ENCODE peak calls at places on chromosomes 2 and 18, in eight cellular contexts. R, M, J, Z, U, D, Q and I are unnamed samples.

GRCh38 chr18:3921826-3922225 is 471.9 kb downstream of the TGIF1 start:
- DNase-seq in U (no peak), M (no peak), Z (no peak), Q (no peak), R (no peak), D (no peak), J (no peak), I (no peak)

GRCh38 chr2:188725981-188726380 is 248.2 kb upstream of the COL3A1 start:
- DNase-seq in Q (peak; percentile 18), J (no peak), M (peak; percentile 41), R (no peak), D (no peak), Z (no peak), U (no peak), I (no peak)

GRCh38 chr2:232437130-232437620 is 18.8 kb upstream of the ALPI start:
- DNase-seq in R (no peak), Q (no peak), D (no peak), U (no peak), M (no peak), J (no peak), Z (no peak), I (no peak)

GRCh38 chr2:218255441-218255840 is 5.4 kb upstream of the GPBAR1 start:
- DNase-seq in J (no peak), R (no peak), M (no peak), U (no peak), Z (no peak), D (no peak), Q (no peak), I (no peak)

GRCh38 chr18:79560042-79560860 is 119.4 kb upstream of the CTDP1 start:
- DNase-seq in J (no peak), R (no peak), Z (no peak), M (no peak), D (no peak), U (no peak), Q (no peak), I (no peak)

GRCh38 chr2:153222231-153223165 is 256.1 kb downstream of the RPRM start:
- DNase-seq in R (no peak), U (no peak), D (no peak), M (no peak), J (no peak), Z (no peak), Q (no peak), I (no peak)

GRCh38 chr2:226464380-226464779 is 335.2 kb downstream of the IRS1 start:
- DNase-seq in M (no peak), D (no peak), Q (no peak), U (no peak), R (no peak), J (no peak), Z (no peak), I (no peak)

GRCh38 chr2:96470636-96471035 is 34.5 kb downstream of the NEURL3 start:
- DNase-seq in U (peak; percentile 73), Z (peak; percentile 31), D (peak; percentile 75), M (peak; percentile 87), Q (no peak), J (peak; percentile 69), R (peak; percentile 41), I (peak; percentile 32)

GRCh38 chr2:190530211-190530639 is 4.3 kb downstream of the NEMP2 start:
- DNase-seq in D (no peak), M (no peak), J (no peak), Z (peak; percentile 37), Q (peak; percentile 13), U (no peak), R (no peak), I (no peak)

GRCh38 chr2:167943877-167944276 is 303.5 kb downstream of the STK39 start:
- DNase-seq in J (no peak), M (no peak), R (no peak), Z (no peak), D (no peak), U (no peak), Q (peak; percentile 6), I (no peak)

GRCh38 chr2:61645911-61646310 is 107.8 kb upstream of the XPO1 start:
- DNase-seq in J (no peak), U (no peak), R (no peak), D (no peak), Q (peak; percentile 86), Z (no peak), M (no peak), I (no peak)

GRCh38 chr2:43542285-43542933 is 53.4 kb downstream of the THADA start:
- DNase-seq in M (peak; percentile 42), D (no peak), Z (peak; percentile 58), Q (peak; percentile 39), J (peak; percentile 38), U (no peak), R (no peak), I (peak; percentile 49)

GRCh38 chr2:163347982-163348842 is 387.6 kb downstream of the FIGN start:
- DNase-seq in R (peak; percentile 75), Q (peak; percentile 72), D (peak; percentile 52), M (peak; percentile 95), J (no peak), Z (peak; percentile 91), U (peak; percentile 31), I (no peak)

GRCh38 chr18:75727479-75727878 is 300.0 kb upstream of the SMIM21 start:
- DNase-seq in U (peak; percentile 57), R (peak; percentile 36), Q (no peak), J (peak; percentile 37), M (peak; percentile 86), D (peak; percentile 30), Z (peak; percentile 35), I (no peak)

GRCh38 chr2:44168684-44169154 is at the start of gene PPM1B:
- DNase-seq in D (no peak), J (no peak), Q (peak; percentile 99), U (no peak), R (peak; percentile 100), Z (peak; percentile 100), M (no peak), I (no peak)

GRCh38 chr2:176959614-176960013 is 253.0 kb upstream of the HNRNPA3 start:
- DNase-seq in Q (no peak), M (no peak), U (no peak), J (no peak), D (no peak), Z (no peak), R (no peak), I (no peak)

GRCh38 chr2:30487603-30488002 is 40.6 kb downstream of the LCLAT1 start:
- DNase-seq in Q (no peak), M (no peak), U (no peak), J (no peak), R (no peak), D (no peak), Z (no peak), I (no peak)

GRCh38 chr2:5937865-5938565 is 245.8 kb downstream of the SOX11 start:
- DNase-seq in Z (peak; percentile 28), D (no peak), U (no peak), M (no peak), J (no peak), Q (no peak), R (no peak), I (no peak)

GRCh38 chr2:8484502-8485283 is 197.2 kb upstream of the ID2 start:
- DNase-seq in D (no peak), M (no peak), Z (no peak), Q (no peak), U (no peak), J (no peak), R (no peak), I (peak; percentile 40)

GRCh38 chr2:8480936-8481335 is 200.9 kb upstream of the ID2 start:
- DNase-seq in Q (no peak), J (no peak), U (no peak), M (no peak), R (no peak), Z (no peak), D (no peak), I (no peak)

GRCh38 chr2:8482432-8482831 is 199.4 kb upstream of the ID2 start:
- DNase-seq in Z (no peak), R (no peak), M (no peak), J (no peak), U (no peak), Q (no peak), D (no peak), I (no peak)

GRCh38 chr2:8479298-8479697 is 202.6 kb upstream of the ID2 start:
- DNase-seq in D (no peak), R (peak; percentile 44), J (no peak), Q (no peak), Z (peak; percentile 76), M (no peak), U (peak; percentile 64), I (no peak)

DNA sequence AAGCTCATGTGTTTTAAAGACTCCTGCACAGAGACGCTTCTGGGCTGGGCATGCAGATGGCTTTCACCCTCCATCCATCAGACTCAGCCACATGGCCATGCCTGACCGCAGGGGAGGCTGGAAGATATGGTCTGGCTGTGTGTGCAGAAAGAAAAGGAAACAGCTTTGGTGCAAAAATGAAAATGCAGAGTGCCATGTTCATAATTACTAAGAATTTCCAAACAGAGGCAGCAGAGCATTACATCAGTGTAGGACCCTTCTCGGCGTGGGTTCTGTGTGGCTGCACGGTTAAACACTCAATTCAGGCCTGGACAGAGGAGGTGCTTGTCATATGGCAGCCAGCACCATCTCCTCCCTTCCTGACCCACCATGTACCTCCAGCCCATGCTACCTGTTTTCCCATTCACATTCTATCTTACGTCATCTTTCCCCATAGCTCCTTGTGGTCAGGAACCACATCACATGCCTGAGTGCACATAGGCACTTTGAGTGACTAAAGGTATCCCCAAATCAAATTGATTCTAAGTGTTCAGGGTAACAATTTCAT is 200.3 kb upstream of the ID2 start:
- DNase-seq in Z (no peak), J (peak; percentile 82), U (no peak), Q (no peak), D (no peak), R (no peak), M (no peak), I (peak; percentile 36)
- H3K4me3 ChIP-seq in Z (no peak overlapping the region), J (no peak overlapping the region), U (no peak overlapping the region), Q (no peak overlapping the region), D (no peak overlapping the region), R (no peak overlapping the region), M (no peak overlapping the region), I (no peak overlapping the region)

GRCh38 chr2:214731008-214731407 is 78.5 kb downstream of the BARD1 start:
- DNase-seq in D (no peak), M (no peak), Q (no peak), U (no peak), Z (no peak), J (peak; percentile 58), R (no peak), I (no peak)

GRCh38 chr2:214724741-214725140 is 84.7 kb downstream of the BARD1 start:
- DNase-seq in U (no peak), Q (no peak), Z (no peak), M (no peak), J (no peak), R (no peak), D (no peak), I (no peak)

GRCh38 chr2:214730248-214730647 is 79.2 kb downstream of the BARD1 start:
- DNase-seq in U (no peak), Q (no peak), J (no peak), Z (no peak), D (no peak), M (no peak), R (no peak), I (no peak)
- H3K4me3 ChIP-seq in U (no peak overlapping the region), Q (no peak overlapping the region), J (no peak overlapping the region), Z (no peak overlapping the region), D (no peak overlapping the region), M (no peak overlapping the region), R (no peak overlapping the region), I (no peak overlapping the region)

GRCh38 chr2:69305712-69306611 is 81.1 kb downstream of the GFPT1 start:
- DNase-seq in Z (peak; percentile 34), Q (no peak), D (no peak), J (no peak), R (peak; percentile 45), U (peak; percentile 41), M (peak; percentile 62), I (no peak)
- H3K4me3 ChIP-seq in Z (peak overlapping the region; percentile 38), Q (peak overlapping the region; percentile 52), D (peak overlapping the region; percentile 33), J (no peak overlapping the region), R (peak overlapping the region; percentile 70), U (no peak overlapping the region), M (peak overlapping the region; percentile 91), I (no peak overlapping the region)

GRCh38 chr2:236167297-236168109 is 683 bp downstream of the GBX2 start:
- DNase-seq in D (no peak), R (no peak), Z (peak; percentile 70), J (no peak), Q (peak; percentile 24), M (peak; percentile 58), U (no peak), I (no peak)
- H3K4me3 ChIP-seq in D (peak overlapping the region; percentile 12), R (peak overlapping the region; percentile 59), Z (peak overlapping the region; percentile 20), J (no peak overlapping the region), Q (no peak overlapping the region), M (peak overlapping the region; percentile 69), U (no peak overlapping the region), I (no peak overlapping the region)